ENCODE peak calls at places on chromosomes 6 and 20, in six cellular contexts. A is CD8-positive, alpha-beta T cell; V is body of pancreas; O is neuronal stem cell; G is cardiac muscle cell; J is neural progenitor cell. R is an unnamed sample.

GRCh38 chr6:150417899-150418824 is 49.4 kb downstream of the IYD start:
- DNase-seq in O (peak; percentile 39), J (peak; percentile 73), A (no peak), G (peak; percentile 80), V (peak; percentile 42), R (no peak)

GRCh38 chr6:99867026-99867425 is 127.0 kb downstream of the MCHR2 start:
- DNase-seq in V (no peak), A (no peak), G (no peak), O (no peak), J (no peak), R (no peak)

GRCh38 chr6:18405477-18406293 is 18.5 kb downstream of the RNF144B start:
- DNase-seq in A (no peak), J (no peak), O (no peak), V (no peak), G (no peak), R (no peak)

GRCh38 chr6:95216560-95216959 is 360.8 kb upstream of the MANEA start:
- DNase-seq in G (no peak), V (no peak), O (no peak), A (no peak), J (no peak), R (no peak)

GRCh38 chr6:34601706-34602105 is 45.6 kb upstream of the SPDEF start:
- DNase-seq in A (no peak), O (no peak), V (no peak), G (no peak), J (peak; percentile 35), R (no peak)

GRCh38 chr20:34570859-34571306 is 12.4 kb downstream of the MAP1LC3A start:
- DNase-seq in J (no peak), G (peak; percentile 37), A (no peak), V (no peak), O (no peak), R (no peak)

GRCh38 chr6:146850238-146850896 is 251.6 kb downstream of the ADGB start:
- DNase-seq in V (no peak), J (no peak), O (no peak), G (no peak), A (no peak), R (no peak)

GRCh38 chr6:82260890-82261732 is 13.6 kb upstream of the IBTK start:
- DNase-seq in V (no peak), A (no peak), J (no peak), O (no peak), G (no peak), R (no peak)

GRCh38 chr6:81215092-81215432 is 537.4 kb downstream of the TENT5A start:
- DNase-seq in G (no peak), O (no peak), J (no peak), V (no peak), A (no peak), R (no peak)

GRCh38 chr20:54657268-54657826 is 182.0 kb downstream of the DOK5 start:
- DNase-seq in J (no peak), O (no peak), G (no peak), V (no peak), A (no peak), R (no peak)

GRCh38 chr6:133198725-133199124 is 42.4 kb upstream of the EYA4 start:
- DNase-seq in J (no peak), G (no peak), V (no peak), O (no peak), A (no peak), R (no peak)

GRCh38 chr20:46122071-46122470 is 4.0 kb downstream of the CD40 start:
- DNase-seq in J (no peak), G (no peak), A (no peak), V (no peak), O (no peak), R (no peak)

GRCh38 chr20:35903843-35904242 is 50.5 kb downstream of the SCAND1 start:
- DNase-seq in V (no peak), G (no peak), J (no peak), A (no peak), O (no peak), R (no peak)

GRCh38 chr20:19056909-19057308 is 155.5 kb upstream of the SLC24A3 start:
- DNase-seq in G (no peak), A (no peak), J (no peak), O (no peak), V (no peak), R (no peak)

GRCh38 chr6:138805431-138805830 is 9.5 kb downstream of the ECT2L start:
- DNase-seq in J (no peak), G (no peak), V (no peak), A (no peak), O (no peak), R (no peak)

GRCh38 chr6:168721571-168721970 is 280.6 kb downstream of the SMOC2 start:
- DNase-seq in A (no peak), G (no peak), J (no peak), V (no peak), O (no peak), R (no peak)

GRCh38 chr20:56151834-56152233 is 96.7 kb upstream of the MC3R start:
- DNase-seq in V (no peak), A (no peak), J (no peak), O (no peak), G (no peak), R (no peak)

GRCh38 chr20:58526411-58526810 is 11.2 kb upstream of the APCDD1L start:
- DNase-seq in J (no peak), O (no peak), G (no peak), V (no peak), A (no peak), R (no peak)

GRCh38 chr20:58531063-58531462 is 15.9 kb upstream of the APCDD1L start:
- DNase-seq in V (no peak), G (no peak), A (no peak), J (no peak), O (no peak), R (no peak)

GRCh38 chr20:58524814-58525213 is 9.6 kb upstream of the APCDD1L start:
- DNase-seq in A (no peak), O (no peak), G (no peak), J (no peak), V (no peak), R (no peak)

GRCh38 chr20:58531657-58532056 is 16.5 kb upstream of the APCDD1L start:
- DNase-seq in O (no peak), J (no peak), A (no peak), V (no peak), G (no peak), R (no peak)

GRCh38 chr20:58528412-58528811 is 13.2 kb upstream of the APCDD1L start:
- DNase-seq in A (no peak), J (no peak), O (no peak), V (no peak), G (no peak), R (no peak)
- H3K9me3 ChIP-seq in A (no peaks in the 10 kb centered on the region), J (peaks cover 36% of the 10 kb centered on the region), O (peaks cover 15% of the 10 kb centered on the region), V (no peaks in the 10 kb centered on the region), G (no peaks in the 10 kb centered on the region), R (peaks cover 36% of the 10 kb centered on the region)

GRCh38 chr6:167477688-167478087 is 152.8 kb downstream of the TTLL2 start:
- DNase-seq in A (no peak), G (no peak), O (no peak), J (no peak), V (no peak), R (no peak)
- H3K9me3 ChIP-seq in A (no peaks in the 10 kb centered on the region), G (no peaks in the 10 kb centered on the region), O (no peaks in the 10 kb centered on the region), J (no peaks in the 10 kb centered on the region), V (no peaks in the 10 kb centered on the region), R (no peaks in the 10 kb centered on the region)

GRCh38 chr20:2889797-2890196 is 16.5 kb downstream of the PTPRA start:
- DNase-seq in V (no peak), A (no peak), O (no peak), J (no peak), G (no peak), R (no peak)

GRCh38 chr20:2889209-2889608 is 15.9 kb downstream of the PTPRA start:
- DNase-seq in A (no peak), G (no peak), J (no peak), O (no peak), V (no peak), R (no peak)

GRCh38 chr20:2891343-2891742 is 18.1 kb downstream of the PTPRA start:
- DNase-seq in A (no peak), J (no peak), G (no peak), V (no peak), O (no peak), R (no peak)

GRCh38 chr20:2890743-2891142 is 17.5 kb downstream of the PTPRA start:
- DNase-seq in J (no peak), V (no peak), A (no peak), G (no peak), O (no peak), R (no peak)

DNA sequence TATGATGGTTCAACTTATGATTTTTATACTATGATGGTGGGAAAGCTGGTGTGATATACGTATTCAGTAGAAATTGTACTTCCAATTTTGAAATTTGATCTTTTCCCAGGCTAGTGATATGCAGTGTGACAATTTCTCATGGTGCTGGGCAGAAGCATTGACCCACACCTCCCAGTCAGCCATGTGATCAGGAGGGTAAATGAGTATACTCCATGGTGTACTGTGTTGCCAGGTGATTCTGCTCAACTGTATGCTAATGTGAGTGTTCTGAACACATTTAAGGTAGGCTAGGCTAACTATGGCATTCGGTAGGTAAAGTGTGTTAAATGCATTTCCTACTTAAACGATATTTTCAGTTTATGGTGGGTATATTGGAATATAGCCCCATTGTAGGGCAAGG is 19.1 kb downstream of the PTPRA start:
- DNase-seq in G (no peak), O (no peak), J (no peak), A (no peak), V (no peak), R (no peak)
- H3K9me3 ChIP-seq in G (no peaks in the 10 kb centered on the region), O (peaks cover 27% of the 10 kb centered on the region), J (no peaks in the 10 kb centered on the region), A (no peaks in the 10 kb centered on the region), V (no peaks in the 10 kb centered on the region), R (peaks cover 10% of the 10 kb centered on the region)

DNA sequence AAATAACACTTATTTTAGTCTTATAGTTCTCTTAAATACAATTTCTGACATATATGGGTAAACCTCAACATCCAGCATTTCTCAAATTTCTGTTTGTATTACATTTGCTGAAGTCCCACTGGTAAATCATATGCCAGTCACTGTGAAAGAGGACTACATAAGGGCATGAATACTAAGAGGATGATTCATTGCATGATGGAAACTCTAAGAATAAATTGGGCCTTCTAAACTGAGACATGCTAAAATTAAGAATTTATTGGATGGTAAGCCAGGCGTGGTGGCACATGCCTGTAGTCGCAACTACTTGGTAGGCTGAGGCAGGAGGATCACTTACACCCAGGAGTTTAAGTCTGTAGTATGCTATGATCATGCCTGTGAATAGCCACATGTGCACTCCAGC is 12.1 kb downstream of the DEFB123 start:
- DNase-seq in A (no peak), V (no peak), J (no peak), G (no peak), O (no peak), R (no peak)
- H3K9me3 ChIP-seq in A (no peaks in the 10 kb centered on the region), V (no peaks in the 10 kb centered on the region), J (peaks cover 3% of the 10 kb centered on the region), G (no peaks in the 10 kb centered on the region), O (peaks cover 9% of the 10 kb centered on the region), R (no peaks in the 10 kb centered on the region)

GRCh38 chr6:169986171-169986847 is 234.9 kb downstream of the ERMARD start:
- DNase-seq in A (no peak), G (no peak), O (no peak), V (no peak), J (no peak), R (no peak)
- H3K9me3 ChIP-seq in A (no peaks in the 10 kb centered on the region), G (no peaks in the 10 kb centered on the region), O (no peaks in the 10 kb centered on the region), V (no peaks in the 10 kb centered on the region), J (no peaks in the 10 kb centered on the region), R (no peaks in the 10 kb centered on the region)